ENCODE peak calls at places on chromosomes 2 and 18, in seven cellular contexts. I, D, G, O, A, Q and P are unnamed samples.

GRCh38 chr18:79507546-79508480 is 112.1 kb downstream of the NFATC1 start:
- DNase-seq in I (peak), D (peak), G (peak), O (peak), A (no peak), Q (no peak), P (peak)

GRCh38 chr2:102951249-102951648 is 189.4 kb downstream of the TMEM182 start:
- DNase-seq in I (no peak), D (no peak), G (no peak), O (no peak), A (no peak), Q (no peak), P (no peak)

GRCh38 chr2:187165936-187166335 is 282.1 kb downstream of the CALCRL start:
- DNase-seq in I (no peak), D (no peak), G (no peak), O (no peak), A (no peak), Q (peak), P (no peak)

GRCh38 chr2:1548910-1549673 is 135.8 kb downstream of the TPO start:
- DNase-seq in I (no peak), D (peak), G (no peak), O (no peak), A (no peak), Q (no peak), P (no peak)

GRCh38 chr2:68052717-68053422 is 9.9 kb downstream of the C1D start:
- DNase-seq in I (no peak), D (no peak), G (no peak), O (no peak), A (no peak), Q (no peak), P (no peak)

GRCh38 chr18:48798334-48799197 is 152.2 kb downstream of the SMAD7 start:
- DNase-seq in I (peak), D (peak), G (peak), O (no peak), A (no peak), Q (no peak), P (peak)

GRCh38 chr2:1754461-1755170 is 10.3 kb upstream of the PXDN start:
- DNase-seq in I (no peak), D (no peak), G (no peak), O (no peak), A (no peak), Q (no peak), P (peak)

GRCh38 chr2:38215993-38216392 is 140.0 kb upstream of the CYP1B1 start:
- DNase-seq in I (no peak), D (no peak), G (no peak), O (no peak), A (no peak), Q (no peak), P (no peak)

GRCh38 chr18:55038162-55038561 is 78.9 kb upstream of the CCDC68 start:
- DNase-seq in I (no peak), D (no peak), G (no peak), O (no peak), A (no peak), Q (no peak), P (no peak)

GRCh38 chr2:85768713-85769112 is 14.9 kb downstream of the ATOH8 start:
- DNase-seq in I (no peak), D (no peak), G (no peak), O (no peak), A (no peak), Q (peak), P (peak)

GRCh38 chr18:70431203-70431624 is 142.4 kb downstream of the SOCS6 start:
- DNase-seq in I (no peak), D (no peak), G (no peak), O (no peak), A (no peak), Q (no peak), P (no peak)

GRCh38 chr18:73099759-73100158 is 232.0 kb upstream of the NETO1 start:
- DNase-seq in I (no peak), D (no peak), G (no peak), O (no peak), A (no peak), Q (no peak), P (no peak)

GRCh38 chr18:47253101-47253654 is 1.7 kb upstream of the SKOR2 start:
- DNase-seq in I (no peak), D (no peak), G (no peak), O (no peak), A (no peak), Q (peak), P (no peak)

GRCh38 chr2:107418713-107419112 is 408.0 kb upstream of the RGPD4 start:
- DNase-seq in I (no peak), D (no peak), G (no peak), O (no peak), A (peak), Q (no peak), P (no peak)

GRCh38 chr2:143161982-143162837 is 33.0 kb downstream of the ARHGAP15 start:
- DNase-seq in I (peak), D (no peak), G (no peak), O (peak), A (peak), Q (peak), P (no peak)

GRCh38 chr2:75428060-75428459 is 132.7 kb downstream of the EVA1A start:
- DNase-seq in I (no peak), D (no peak), G (no peak), O (no peak), A (no peak), Q (no peak), P (no peak)

GRCh38 chr2:103161456-103162289 is 399.8 kb downstream of the TMEM182 start:
- DNase-seq in I (peak), D (no peak), G (no peak), O (no peak), A (peak), Q (peak), P (no peak)

GRCh38 chr2:223008162-223008561 is 43.8 kb upstream of the KCNE4 start:
- DNase-seq in I (no peak), D (no peak), G (no peak), O (no peak), A (no peak), Q (no peak), P (no peak)

GRCh38 chr2:156346731-156347130 is 14.2 kb upstream of the NR4A2 start:
- DNase-seq in I (no peak), D (no peak), G (no peak), O (no peak), A (no peak), Q (no peak), P (no peak)

GRCh38 chr2:119545754-119546445 is 1.7 kb downstream of the CFAP221 start:
- DNase-seq in I (no peak), D (no peak), G (no peak), O (no peak), A (no peak), Q (no peak), P (no peak)

GRCh38 chr2:8303322-8303832 is 378.5 kb upstream of the ID2 start:
- DNase-seq in I (peak), D (peak), G (peak), O (peak), A (peak), Q (no peak), P (peak)

GRCh38 chr2:38129410-38129809 is 53.5 kb upstream of the CYP1B1 start:
- DNase-seq in I (no peak), D (no peak), G (no peak), O (no peak), A (no peak), Q (no peak), P (no peak)

GRCh38 chr2:72992734-72993102 is 75.4 kb downstream of the EMX1 start:
- DNase-seq in I (no peak), D (no peak), G (no peak), O (no peak), A (no peak), Q (no peak), P (peak)

GRCh38 chr2:205947621-205948495 is 138.1 kb downstream of the INO80D start:
- DNase-seq in I (peak), D (peak), G (peak), O (peak), A (peak), Q (peak), P (peak)

GRCh38 chr2:37825586-37825985 is 99.5 kb upstream of the RMDN2 start:
- DNase-seq in I (no peak), D (no peak), G (no peak), O (no peak), A (no peak), Q (no peak), P (no peak)

GRCh38 chr2:12549641-12550040 is 167.1 kb upstream of the TRIB2 start:
- DNase-seq in I (no peak), D (no peak), G (no peak), O (no peak), A (no peak), Q (no peak), P (no peak)

GRCh38 chr18:68604256-68604655 is 110.7 kb downstream of the TMX3 start:
- DNase-seq in I (no peak), D (no peak), G (no peak), O (no peak), A (no peak), Q (no peak), P (no peak)

GRCh38 chr18:49016648-49017539 is 66.1 kb upstream of the SMAD7 start:
- DNase-seq in I (no peak), D (no peak), G (peak), O (no peak), A (no peak), Q (peak), P (peak)

GRCh38 chr2:150491943-150492342 is 4.5 kb upstream of the RND3 start:
- DNase-seq in I (no peak), D (no peak), G (no peak), O (no peak), A (no peak), Q (no peak), P (no peak)

GRCh38 chr2:62149708-62150107 is 46.2 kb upstream of the B3GNT2 start:
- DNase-seq in I (no peak), D (no peak), G (no peak), O (no peak), A (no peak), Q (no peak), P (no peak)

GRCh38 chr18:50155406-50155805 is 39.5 kb downstream of the MYO5B start:
- DNase-seq in I (no peak), D (no peak), G (no peak), O (no peak), A (no peak), Q (no peak), P (no peak)

GRCh38 chr2:63093512-63093911 is 42.9 kb downstream of the OTX1 start:
- DNase-seq in I (no peak), D (no peak), G (no peak), O (no peak), A (no peak), Q (peak), P (no peak)

GRCh38 chr2:153940511-153940910 is 68.8 kb downstream of the GALNT13 start:
- DNase-seq in I (no peak), D (no peak), G (no peak), O (no peak), A (no peak), Q (no peak), P (no peak)

GRCh38 chr2:163681765-163682164 is 54.0 kb downstream of the FIGN start:
- DNase-seq in I (peak), D (peak), G (no peak), O (no peak), A (no peak), Q (no peak), P (no peak)

GRCh38 chr18:26656944-26657536 is 108.7 kb upstream of the KCTD1 start:
- DNase-seq in I (peak), D (no peak), G (peak), O (no peak), A (peak), Q (peak), P (peak)

GRCh38 chr2:73436019-73436418 is 50.4 kb downstream of the ALMS1 start:
- DNase-seq in I (no peak), D (no peak), G (no peak), O (no peak), A (no peak), Q (no peak), P (no peak)

GRCh38 chr18:38427234-38427633 is 861.6 kb upstream of the CELF4 start:
- DNase-seq in I (no peak), D (no peak), G (no peak), O (no peak), A (no peak), Q (peak), P (no peak)

GRCh38 chr18:73707035-73707434 is 440.6 kb downstream of the FBXO15 start:
- DNase-seq in I (no peak), D (no peak), G (no peak), O (no peak), A (no peak), Q (no peak), P (no peak)

GRCh38 chr2:10431797-10432196 is 16.3 kb downstream of the ODC1 start:
- DNase-seq in I (no peak), D (no peak), G (no peak), O (no peak), A (no peak), Q (no peak), P (no peak)

GRCh38 chr2:10428936-10429335 is 19.2 kb downstream of the ODC1 start:
- DNase-seq in I (no peak), D (no peak), G (no peak), O (no peak), A (no peak), Q (no peak), P (no peak)

GRCh38 chr2:10433264-10433947 is 14.7 kb downstream of the ODC1 start:
- DNase-seq in I (no peak), D (no peak), G (peak), O (no peak), A (no peak), Q (no peak), P (no peak)

GRCh38 chr2:10432315-10433181 is 15.6 kb downstream of the ODC1 start:
- DNase-seq in I (no peak), D (no peak), G (peak), O (no peak), A (no peak), Q (peak), P (no peak)

GRCh38 chr2:10430886-10431622 is 17.1 kb downstream of the ODC1 start:
- DNase-seq in I (no peak), D (no peak), G (no peak), O (no peak), A (no peak), Q (no peak), P (no peak)
- H3K4me3 ChIP-seq in I (no peak), D (no peak), G (no peak), O (no peak), A (no peak), Q (no peak), P (no peak)

DNA sequence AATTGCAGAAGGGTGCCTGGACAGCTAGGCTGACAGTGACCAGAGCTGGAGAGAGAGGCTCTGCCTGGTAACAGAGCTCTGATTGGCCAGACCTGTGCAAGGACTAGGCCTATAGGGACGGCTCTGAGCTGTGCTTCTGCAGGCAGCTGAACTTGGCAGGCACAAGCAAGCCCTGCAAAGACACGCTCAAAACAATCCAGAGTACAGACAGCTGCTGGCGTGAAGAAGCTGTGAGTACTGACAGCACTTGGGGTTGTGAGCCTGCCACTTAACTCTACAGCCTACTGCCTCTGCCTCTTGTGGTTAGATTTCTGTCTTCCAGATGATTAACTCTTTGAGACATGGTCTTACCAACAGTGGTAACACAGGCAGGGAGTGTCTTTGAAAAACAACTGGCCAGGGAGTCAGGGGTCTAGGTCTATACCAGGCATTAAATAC is 568.6 kb downstream of the TNS1 start:
- DNase-seq in I (peak), D (peak), G (peak), O (peak), A (no peak), Q (peak), P (peak)
- H3K27ac ChIP-seq in I (no peak), D (peak), G (no peak), O (no peak), A (no peak), Q (no peak), P (no peak)

GRCh38 chr2:190481339-190481738 is 53.2 kb downstream of the NEMP2 start:
- DNase-seq in I (no peak), D (no peak), G (no peak), O (no peak), A (no peak), Q (no peak), P (no peak)

GRCh38 chr2:190482441-190482840 is 52.1 kb downstream of the NEMP2 start:
- DNase-seq in I (no peak), D (no peak), G (no peak), O (no peak), A (no peak), Q (no peak), P (no peak)

GRCh38 chr2:190478572-190478971 is 56.0 kb downstream of the NEMP2 start:
- DNase-seq in I (no peak), D (no peak), G (no peak), O (no peak), A (no peak), Q (no peak), P (no peak)

GRCh38 chr2:190477563-190478454 is 56.7 kb downstream of the NEMP2 start:
- DNase-seq in I (no peak), D (no peak), G (no peak), O (no peak), A (no peak), Q (no peak), P (no peak)
- H3K4me3 ChIP-seq in I (no peak), D (no peak), G (no peak), O (no peak), A (no peak), Q (no peak), P (no peak)

GRCh38 chr2:221573430-221574230 is 1.5 kb upstream of the EPHA4 start:
- DNase-seq in I (peak), D (peak), G (peak), O (peak), A (peak), Q (peak), P (peak)
- H3K27ac ChIP-seq in I (peak), D (peak), G (peak), O (no peak), A (no peak), Q (no peak), P (peak)

GRCh38 chr2:11071939-11072338 is 83.3 kb upstream of the SLC66A3 start:
- DNase-seq in I (no peak), D (no peak), G (no peak), O (no peak), A (no peak), Q (no peak), P (no peak)

GRCh38 chr2:11072550-11072949 is 82.7 kb upstream of the SLC66A3 start:
- DNase-seq in I (no peak), D (no peak), G (no peak), O (no peak), A (no peak), Q (no peak), P (no peak)

GRCh38 chr2:11073791-11074190 is 81.5 kb upstream of the SLC66A3 start:
- DNase-seq in I (no peak), D (no peak), G (no peak), O (no peak), A (no peak), Q (no peak), P (no peak)

GRCh38 chr2:11074246-11074820 is 80.9 kb upstream of the SLC66A3 start:
- DNase-seq in I (no peak), D (no peak), G (no peak), O (no peak), A (no peak), Q (no peak), P (no peak)

DNA sequence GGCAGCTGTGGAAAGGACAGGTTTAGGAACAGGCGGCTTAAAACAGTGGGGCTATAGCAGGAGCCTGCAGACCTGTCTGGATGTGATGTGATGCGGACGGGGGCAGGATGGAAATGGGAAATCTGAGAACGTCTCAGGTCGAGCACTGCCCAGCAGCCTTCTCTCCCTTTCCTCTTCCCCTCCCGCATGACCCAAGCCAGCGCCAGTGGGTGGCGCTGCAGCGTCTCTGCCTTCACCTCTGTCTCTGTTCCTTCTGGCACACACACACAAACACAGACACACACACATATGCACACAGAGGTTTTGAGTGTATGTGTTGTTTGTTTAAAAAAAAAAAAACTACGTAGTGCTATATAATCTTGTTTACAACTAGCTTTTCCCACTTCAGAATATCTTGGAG is 82.0 kb upstream of the SLC66A3 start:
- DNase-seq in I (no peak), D (no peak), G (no peak), O (no peak), A (no peak), Q (peak), P (no peak)
- H3K4me3 ChIP-seq in I (no peak), D (no peak), G (no peak), O (no peak), A (no peak), Q (no peak), P (no peak)

DNA sequence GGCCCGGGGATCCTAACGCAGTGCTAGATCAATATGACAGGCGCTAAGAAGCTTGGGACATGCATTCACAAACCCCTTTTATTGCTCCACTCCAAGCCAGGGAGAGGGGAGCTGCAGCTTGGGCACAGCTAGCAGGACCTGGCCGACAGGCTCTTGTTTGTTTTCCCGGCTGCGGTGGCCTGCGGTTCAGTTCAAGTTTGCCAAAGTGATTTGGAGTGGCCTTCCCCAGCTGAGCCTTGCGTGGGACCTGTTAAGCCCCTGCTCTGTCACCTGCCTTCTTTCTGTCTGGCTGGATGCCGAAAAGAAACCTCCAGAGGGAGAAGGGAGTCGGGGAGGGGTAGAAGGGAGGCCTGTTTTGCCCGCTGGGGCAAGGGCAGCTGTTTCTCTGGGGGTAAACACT is 152.2 kb downstream of the GLI2 start:
- DNase-seq in I (no peak), D (peak), G (peak), O (no peak), A (no peak), Q (no peak), P (peak)
- H3K27ac ChIP-seq in I (no peak), D (peak), G (no peak), O (no peak), A (no peak), Q (no peak), P (no peak)